ENCODE peak calls at places on chromosome 11, in six cellular contexts. C, A, S, Q, D and R are unnamed samples.

GRCh38 chr11:27207025-27207650 is 155.9 kb downstream of the CCDC34 start:
- DNase-seq in S (no peak), C (no peak), A (no peak), Q (no peak), D (no peak), R (no peak)

GRCh38 chr11:23554002-23554401 is 693.7 kb upstream of the CCDC179 start:
- DNase-seq in A (no peak), C (peak; percentile 23), Q (no peak), S (no peak), D (no peak), R (no peak)

GRCh38 chr11:58006940-58007339 is 16.7 kb upstream of the OR9Q1 start:
- DNase-seq in Q (no peak), A (no peak), D (no peak), C (no peak), S (no peak), R (no peak)

GRCh38 chr11:7665473-7666291 is 7.6 kb downstream of the CYB5R2 start:
- DNase-seq in C (peak; percentile 82), S (peak; percentile 87), A (peak; percentile 96), Q (peak; percentile 89), D (peak; percentile 73), R (peak; percentile 83)

GRCh38 chr11:74288161-74288560 is 23.3 kb downstream of the P4HA3 start:
- DNase-seq in C (no peak), S (no peak), A (peak; percentile 80), D (no peak), Q (no peak), R (no peak)

GRCh38 chr11:47861762-47862161 is 13.6 kb upstream of the NUP160 start:
- DNase-seq in S (no peak), A (no peak), D (no peak), Q (no peak), C (no peak), R (no peak)

GRCh38 chr11:2378527-2379210 is 1.6 kb downstream of the CD81 start:
- DNase-seq in A (peak; percentile 96), D (no peak), S (peak; percentile 35), Q (no peak), C (no peak), R (peak; percentile 47)

GRCh38 chr11:64754124-64754918 is 5.5 kb downstream of the PYGM start:
- DNase-seq in Q (no peak), A (peak; percentile 66), S (no peak), C (no peak), D (no peak), R (no peak)

GRCh38 chr11:67303989-67304411 is 670 bp downstream of the SSH3 start:
- DNase-seq in A (peak; percentile 86), S (no peak), C (peak; percentile 33), Q (peak; percentile 38), D (no peak), R (peak; percentile 45)

GRCh38 chr11:31870609-31871309 is 59.6 kb upstream of the PAX6 start:
- DNase-seq in S (peak; percentile 70), C (peak; percentile 95), Q (peak; percentile 87), A (peak; percentile 84), D (no peak), R (peak; percentile 80)

GRCh38 chr11:22192289-22192641 is 620 bp upstream of the ANO5 start:
- DNase-seq in A (no peak), C (peak; percentile 84), Q (peak; percentile 63), D (no peak), S (peak; percentile 24), R (no peak)

GRCh38 chr11:108115495-108116140 is 5.7 kb upstream of the ACAT1 start:
- DNase-seq in A (peak; percentile 84), D (peak; percentile 91), S (no peak), Q (peak; percentile 16), C (peak; percentile 53), R (no peak)

GRCh38 chr11:119167933-119168332 is 592 bp upstream of the NLRX1 start:
- DNase-seq in D (no peak), S (no peak), C (no peak), A (peak; percentile 89), Q (no peak), R (no peak)

GRCh38 chr11:61816736-61817455 is at the start of gene FADS1:
- DNase-seq in C (peak; percentile 98), A (peak; percentile 98), S (peak; percentile 99), Q (peak; percentile 90), D (peak; percentile 71), R (peak; percentile 96)

GRCh38 chr11:105344938-105345337 is 205.4 kb upstream of the CARD18 start:
- DNase-seq in A (no peak), D (no peak), Q (no peak), S (no peak), C (no peak), R (no peak)

GRCh38 chr11:1749020-1749758 is 1.2 kb downstream of the IFITM10 start:
- DNase-seq in S (no peak), A (peak; percentile 97), Q (no peak), C (peak; percentile 52), D (no peak), R (peak; percentile 58)

GRCh38 chr11:134017773-134018430 is 51.0 kb upstream of the JAM3 start:
- DNase-seq in A (no peak), Q (no peak), S (no peak), C (no peak), D (no peak), R (no peak)

GRCh38 chr11:114399903-114400221 is 449 bp downstream of the C11orf71 start:
- DNase-seq in Q (peak; percentile 77), S (peak; percentile 53), C (peak; percentile 92), A (peak; percentile 47), D (no peak), R (peak; percentile 74)

GRCh38 chr11:79794484-79795393 is 353.9 kb upstream of the TENM4 start:
- DNase-seq in C (peak; percentile 2), D (no peak), S (no peak), Q (no peak), A (no peak), R (no peak)

GRCh38 chr11:33448461-33449130 is 191.4 kb downstream of the HIPK3 start:
- DNase-seq in C (no peak), A (peak; percentile 80), Q (no peak), S (no peak), D (no peak), R (no peak)

GRCh38 chr11:14973621-14974020 is 1.5 kb upstream of the CALCA start:
- DNase-seq in Q (peak; percentile 53), A (no peak), C (peak; percentile 60), D (no peak), S (peak; percentile 45), R (peak; percentile 61)

GRCh38 chr11:72433455-72434061 is 773 bp downstream of the CLPB start:
- DNase-seq in S (no peak), Q (no peak), D (no peak), A (peak; percentile 73), C (no peak), R (no peak)

GRCh38 chr11:62404918-62405317 is 13.9 kb upstream of the SCGB1A1 start:
- DNase-seq in C (no peak), Q (no peak), S (no peak), A (no peak), D (no peak), R (no peak)

GRCh38 chr11:36465449-36466163 is 44.5 kb downstream of the TRAF6 start:
- DNase-seq in S (no peak), A (no peak), D (no peak), Q (no peak), C (no peak), R (no peak)

DNA sequence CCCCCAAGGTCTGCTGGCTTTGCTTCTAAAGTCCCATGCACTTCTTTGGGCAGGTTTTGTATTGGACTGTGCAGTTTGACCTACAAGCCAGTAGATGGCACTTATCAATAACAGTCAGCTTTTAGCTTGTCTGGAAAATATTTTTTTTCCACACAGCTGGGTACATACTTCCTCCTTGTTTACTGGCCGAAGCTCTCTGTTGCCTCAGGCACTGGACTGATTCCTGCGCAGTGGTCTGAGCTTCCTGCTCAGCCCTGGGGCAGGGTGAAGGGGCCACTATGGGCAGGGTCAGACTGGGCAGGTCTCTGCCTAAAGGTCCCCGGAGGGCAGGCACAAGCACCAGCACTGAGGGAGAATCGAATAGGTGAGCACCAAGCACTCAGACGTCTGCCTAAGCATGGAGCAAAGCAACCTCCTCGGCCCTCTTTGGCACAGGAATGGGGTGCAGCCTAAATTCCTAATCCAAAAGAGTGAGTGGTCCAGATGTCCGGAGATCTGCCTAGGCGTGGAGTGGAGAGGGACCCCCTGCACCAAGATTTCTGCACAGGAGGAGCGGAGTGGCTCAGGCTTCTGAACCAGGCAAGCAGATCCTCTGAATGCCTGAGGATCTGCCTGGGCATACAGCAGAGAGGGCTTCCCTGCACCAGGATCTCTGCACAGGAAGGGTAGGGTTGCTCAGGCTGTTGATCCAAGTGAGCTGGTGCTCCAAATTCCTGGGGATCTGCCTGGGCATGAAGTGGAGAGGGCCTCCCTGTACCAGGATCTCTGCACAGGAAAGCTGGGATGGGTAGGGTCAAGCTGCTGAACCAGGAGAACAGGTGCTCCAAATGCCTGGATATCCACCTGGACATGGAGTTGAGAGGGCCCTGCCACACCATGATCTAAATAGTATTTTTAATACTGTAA is 105.9 kb upstream of the C11orf58 start:
- DNase-seq in S (no peak), A (peak; percentile 18), Q (no peak), D (no peak), C (peak; percentile 54), R (no peak)
- TF ChIP-seq CTCF in S (peak; percentile 60), A (peak; percentile 60), Q (peak; percentile 9), D (no peak), C (peak; percentile 73), R (peak; percentile 27)

GRCh38 chr11:34653851-34654490 is 33.1 kb downstream of the EHF start:
- DNase-seq in C (no peak), D (no peak), S (no peak), A (peak; percentile 86), Q (no peak), R (no peak)
- TF ChIP-seq CTCF in C (no peak), D (no peak), S (no peak), A (peak; percentile 41), Q (no peak), R (no peak)

GRCh38 chr11:110738641-110739040 is 26.4 kb upstream of the ARHGAP20 start:
- DNase-seq in A (no peak), D (no peak), S (no peak), C (no peak), Q (no peak), R (no peak)
- TF ChIP-seq CTCF in A (no peak), D (no peak), S (no peak), C (no peak), Q (no peak), R (no peak)

GRCh38 chr11:128757886-128758612 is 64.2 kb downstream of the FLI1 start:
- DNase-seq in D (no peak), S (no peak), Q (no peak), A (no peak), C (no peak), R (no peak)

GRCh38 chr11:128756469-128756868 is 62.6 kb downstream of the FLI1 start:
- DNase-seq in C (no peak), A (no peak), S (no peak), Q (no peak), D (no peak), R (no peak)

GRCh38 chr11:128759168-128759567 is 65.3 kb downstream of the FLI1 start:
- DNase-seq in Q (no peak), D (no peak), S (no peak), C (no peak), A (no peak), R (no peak)

GRCh38 chr11:128759597-128759996 is 65.7 kb downstream of the FLI1 start:
- DNase-seq in C (no peak), Q (no peak), A (peak; percentile 88), D (no peak), S (no peak), R (no peak)

DNA sequence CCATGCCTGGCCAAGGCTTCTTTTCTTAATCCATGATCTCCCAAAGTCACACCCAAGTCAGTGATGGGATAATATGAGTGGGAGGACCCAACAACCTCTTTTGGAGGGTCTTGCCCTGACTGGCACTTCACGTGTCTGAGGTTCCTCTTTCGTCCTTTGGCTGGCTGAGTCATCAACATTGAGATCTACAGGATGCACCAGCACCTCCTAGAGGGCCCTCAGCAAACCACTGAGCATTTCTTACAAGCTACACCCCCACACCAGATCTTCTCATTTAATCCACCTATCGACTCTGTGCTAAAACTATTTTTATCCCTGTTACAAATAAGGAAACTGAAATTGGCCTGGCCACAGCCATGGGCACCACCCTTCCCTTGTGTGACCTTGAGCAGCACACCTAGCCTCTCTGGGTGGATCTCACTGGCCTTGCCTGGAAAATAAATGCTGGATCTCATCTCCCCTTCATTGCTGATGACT is 63.4 kb downstream of the FLI1 start:
- DNase-seq in S (no peak), D (no peak), A (peak; percentile 84), C (peak; percentile 66), Q (peak; percentile 36), R (no peak)
- TF ChIP-seq CTCF in S (no peak), D (no peak), A (peak; percentile 65), C (peak; percentile 50), Q (no peak), R (no peak)